ENCODE peak calls at places on chromosomes 1 and 21, in four cellular contexts. R is H1, B is HCT116, H is HepG2. D is an unnamed sample.

GRCh38 chr1:6794164-6794563 is 8.9 kb downstream of the CAMTA1 start:
- DNase-seq in H (peak; percentile 32), B (peak; percentile 26), R (no peak), D (no peak)

GRCh38 chr1:43705982-43706597 is 1.2 kb upstream of the ST3GAL3 start:
- DNase-seq in H (no peak), R (no peak), B (no peak), D (no peak)

GRCh38 chr1:217275617-217276398 is 355.1 kb downstream of the GPATCH2 start:
- DNase-seq in H (no peak), B (no peak), R (no peak), D (no peak)

GRCh38 chr1:117860906-117861610 is 68.4 kb downstream of the GDAP2 start:
- DNase-seq in H (no peak), B (no peak), R (no peak), D (no peak)

GRCh38 chr1:157069596-157069995 is 24.1 kb upstream of the ARHGEF11 start:
- DNase-seq in H (no peak), R (no peak), B (no peak), D (no peak)

GRCh38 chr1:51336004-51336403 is 5.6 kb upstream of the TTC39A start:
- DNase-seq in H (no peak), B (no peak), R (no peak), D (no peak)

GRCh38 chr1:217135987-217136894 is 413.0 kb upstream of the ESRRG start:
- DNase-seq in R (peak; percentile 64), B (no peak), H (no peak), D (no peak)

GRCh38 chr1:66944330-66945274 is 19.8 kb downstream of the MIER1 start:
- DNase-seq in R (no peak), H (peak; percentile 79), B (peak; percentile 52), D (no peak)

GRCh38 chr1:167455786-167456446 is 62.4 kb downstream of the CD247 start:
- DNase-seq in B (no peak), H (no peak), R (peak; percentile 68), D (no peak)

GRCh38 chr21:25929859-25930520 is 195.2 kb downstream of the GABPA start:
- DNase-seq in R (no peak), B (no peak), H (no peak), D (peak; percentile 18)

GRCh38 chr1:59520194-59520593 is 223.3 kb downstream of the FGGY start:
- DNase-seq in R (no peak), B (no peak), H (no peak), D (no peak)

GRCh38 chr21:41090981-41091380 is 77.0 kb upstream of the BACE2 start:
- DNase-seq in H (no peak), B (no peak), R (no peak), D (no peak)

GRCh38 chr1:23194119-23194984 is 22.9 kb downstream of the HTR1D start:
- DNase-seq in R (no peak), H (no peak), B (no peak), D (no peak)

GRCh38 chr1:177329871-177330270 is 159.1 kb downstream of the BRINP2 start:
- DNase-seq in H (no peak), B (no peak), R (no peak), D (no peak)

GRCh38 chr1:193434319-193434718 is 247.9 kb upstream of the B3GALT2 start:
- DNase-seq in H (no peak), B (no peak), R (no peak), D (no peak)

GRCh38 chr1:2556277-2557145 is at the start of gene TNFRSF14:
- DNase-seq in B (no peak), R (no peak), H (no peak), D (peak; percentile 74)

GRCh38 chr1:2290171-2290578 is 62.1 kb downstream of the SKI start:
- DNase-seq in H (no peak), R (no peak), B (no peak), D (peak; percentile 36)

GRCh38 chr1:207752456-207753132 is 740 bp downstream of the CD46 start:
- DNase-seq in R (peak; percentile 56), H (peak; percentile 87), B (no peak), D (peak; percentile 60)

GRCh38 chr1:209672705-209673630 is 2.2 kb upstream of the G0S2 start:
- DNase-seq in R (no peak), B (no peak), H (no peak), D (no peak)

GRCh38 chr1:19309123-19309813 is 2.7 kb downstream of the AKR7A2 start:
- DNase-seq in H (no peak), R (no peak), B (no peak), D (no peak)

GRCh38 chr1:9798236-9799130 is 25.3 kb downstream of the CLSTN1 start:
- DNase-seq in H (no peak), R (no peak), B (no peak), D (peak; percentile 3)

GRCh38 chr1:167454929-167455785 is 63.2 kb downstream of the CD247 start:
- DNase-seq in H (no peak), R (peak; percentile 79), B (peak; percentile 10), D (peak; percentile 74)

GRCh38 chr1:26234644-26235384 is 814 bp downstream of the CEP85 start:
- DNase-seq in B (no peak), H (peak; percentile 6), R (no peak), D (peak; percentile 54)

GRCh38 chr21:37130971-37131370 is 57.9 kb downstream of the TTC3 start:
- DNase-seq in B (no peak), H (no peak), R (no peak), D (no peak)

GRCh38 chr1:152047607-152047953 is 10.8 kb upstream of the S100A11 start:
- DNase-seq in R (no peak), H (no peak), B (peak; percentile 89), D (no peak)

GRCh38 chr1:76142771-76143540 is 68.4 kb downstream of the ST6GALNAC3 start:
- DNase-seq in R (no peak), B (no peak), H (no peak), D (no peak)

GRCh38 chr1:202958544-202959275 is 598 bp upstream of the ADIPOR1 start:
- DNase-seq in R (no peak), H (no peak), B (no peak), D (no peak)

GRCh38 chr1:202561726-202562442 is 148.4 kb downstream of the SYT2 start:
- DNase-seq in R (no peak), H (no peak), B (no peak), D (no peak)

GRCh38 chr1:109483658-109484518 is at the start of gene ATXN7L2:
- DNase-seq in B (peak; percentile 77), H (peak; percentile 84), R (peak; percentile 91), D (peak; percentile 100)

GRCh38 chr1:109481646-109482045 is 2.1 kb upstream of the ATXN7L2 start:
- DNase-seq in R (no peak), B (no peak), H (no peak), D (no peak)

GRCh38 chr1:109482796-109483638 is 688 bp upstream of the ATXN7L2 start:
- DNase-seq in R (peak; percentile 81), B (no peak), H (no peak), D (peak; percentile 45)

GRCh38 chr1:109484519-109484975 is 842 bp downstream of the ATXN7L2 start:
- DNase-seq in B (no peak), H (no peak), R (no peak), D (no peak)

GRCh38 chr1:109482242-109482641 is 1.5 kb upstream of the ATXN7L2 start:
- DNase-seq in R (no peak), H (no peak), B (no peak), D (no peak)
- TF ChIP-seq FOSL1 in R (no peak), H (no peak), B (no peak), D (no peak)

DNA sequence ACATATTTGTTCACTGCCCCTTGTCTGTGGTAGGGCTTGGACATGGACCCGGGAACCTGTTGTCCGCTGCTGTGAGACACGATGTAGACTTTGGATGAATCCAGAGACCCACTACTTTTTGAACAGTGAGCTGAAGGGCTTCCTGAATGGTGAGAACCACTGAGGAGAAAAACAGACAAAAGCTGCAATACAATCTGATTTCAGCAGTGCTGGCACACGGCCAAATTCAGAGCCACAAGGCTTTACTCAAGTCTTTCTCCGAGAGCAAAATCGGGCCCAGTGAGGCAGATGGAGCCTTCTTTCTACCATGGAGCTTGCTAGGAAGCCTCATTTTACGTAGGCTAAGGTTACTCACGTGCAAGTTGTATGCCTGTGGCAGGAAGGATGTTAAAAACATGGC is 197.6 kb downstream of the SIPA1L2 start:
- DNase-seq in H (no peak), B (no peak), R (no peak), D (no peak)
- TF ChIP-seq FOSL1 in H (no peak), B (no peak), R (no peak), D (no peak)

DNA sequence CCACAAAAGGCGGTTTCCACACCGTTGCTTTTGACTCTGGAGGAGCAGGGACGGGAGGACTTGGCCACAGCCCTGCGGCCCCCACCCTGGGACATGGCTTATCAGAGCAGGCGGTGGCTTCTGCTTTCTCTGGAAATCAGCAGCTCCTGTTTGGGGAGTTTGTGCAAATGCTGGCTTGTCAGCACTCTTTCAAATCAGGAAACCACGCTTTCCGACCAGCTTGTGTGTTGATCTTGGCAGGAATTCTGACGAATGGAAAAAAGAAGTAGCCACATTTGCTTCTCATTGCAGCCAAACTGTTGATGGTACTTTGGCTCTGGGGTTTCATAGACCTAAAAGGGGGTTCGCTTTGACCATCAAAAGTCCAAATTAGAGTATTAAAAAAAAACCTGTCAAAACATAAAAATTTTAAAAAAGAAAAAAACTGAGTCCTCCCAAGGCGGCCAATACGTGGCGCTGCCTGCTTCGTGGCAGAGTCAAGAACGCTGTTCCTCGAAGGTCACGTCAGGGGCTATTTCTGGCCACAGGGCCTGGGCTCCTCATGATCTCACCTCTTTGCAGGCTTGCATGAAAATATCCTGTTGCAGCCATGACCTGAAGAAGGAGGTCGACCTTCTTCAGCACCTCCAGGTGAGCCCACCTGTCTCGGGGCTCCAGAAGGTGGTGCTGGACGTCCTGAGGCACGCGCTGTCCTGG is 80.8 kb upstream of the EFHD2 start:
- DNase-seq in R (no peak), H (no peak), B (no peak), D (peak; percentile 62)
- TF ChIP-seq FOSL1 in R (no peak), H (no peak), B (no peak), D (peak; percentile 22)

GRCh38 chr1:150192012-150192411 is 42.3 kb downstream of the PLEKHO1 start:
- DNase-seq in R (no peak), H (no peak), B (no peak), D (no peak)
- TF ChIP-seq FOSL1 in R (no peak), H (no peak), B (no peak), D (no peak)

GRCh38 chr1:28139033-28139712 is 37.3 kb downstream of the PTAFR start:
- DNase-seq in R (no peak), H (no peak), B (no peak), D (peak; percentile 8)

GRCh38 chr1:28134651-28135207 is 41.8 kb downstream of the PTAFR start:
- DNase-seq in R (no peak), B (no peak), H (no peak), D (no peak)

GRCh38 chr1:28132110-28132897 is 43.9 kb upstream of the EYA3 start:
- DNase-seq in R (no peak), B (no peak), H (no peak), D (no peak)

GRCh38 chr1:28136636-28137613 is 39.6 kb downstream of the PTAFR start:
- DNase-seq in B (no peak), H (no peak), R (no peak), D (no peak)

DNA sequence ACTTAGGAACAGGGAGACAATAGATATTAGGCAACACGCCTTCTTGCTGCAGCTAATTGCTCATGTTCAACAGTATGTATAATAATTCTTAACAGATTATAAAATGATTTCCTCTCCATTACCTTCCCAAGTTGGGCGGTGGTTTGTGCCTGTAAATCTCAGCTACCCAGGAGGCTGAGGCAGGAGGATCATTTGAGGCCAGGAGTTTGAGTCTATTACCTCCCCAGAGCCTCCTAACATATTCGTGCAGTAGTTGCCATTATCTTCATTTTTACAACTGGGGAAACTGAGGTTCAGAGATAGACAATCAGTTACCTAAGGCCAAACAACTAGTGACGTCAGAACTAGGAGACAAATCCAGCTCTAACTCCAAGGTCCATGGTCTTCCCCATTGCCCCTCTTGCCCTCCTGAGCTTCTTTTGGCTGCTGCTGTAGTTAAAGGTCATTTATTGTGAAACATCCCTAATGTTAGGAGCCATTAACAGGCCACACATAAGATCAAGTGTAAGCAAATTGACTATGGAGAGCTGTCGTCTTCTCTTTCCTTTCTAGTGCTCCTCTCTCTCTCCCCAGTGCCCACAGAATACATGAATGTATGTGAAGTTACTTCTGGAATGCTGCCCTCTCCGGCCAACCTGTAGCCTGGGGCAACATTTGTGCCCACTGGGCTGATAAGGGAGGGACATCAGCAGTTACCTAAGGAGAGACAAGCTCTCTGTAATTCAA is 40.4 kb downstream of the PTAFR start:
- DNase-seq in H (no peak), B (no peak), R (no peak), D (no peak)
- TF ChIP-seq FOSL1 in H (no peak), B (no peak), R (no peak), D (no peak)